ENCODE peak calls at places on chromosomes 4 and X, in ten cellular contexts. L is osteoblast, B is Peyer's patch, H is GM23248, V is mesendoderm, Y is left ventricle myocardium inferior, R is ovary, I is neuronal stem cell, E is body of pancreas, T is AG04450. S is an unnamed sample.

GRCh38 chrX:46247456-46247855 is 297.8 kb downstream of the ZNF674 start:
- DNase-seq in B (no peak), E (no peak), V (no peak), T (no peak), R (no peak), Y (no peak), L (no peak), H (no peak), I (no peak), S (no peak)

GRCh38 chr4:22237155-22237751 is 278.6 kb downstream of the ADGRA3 start:
- DNase-seq in V (peak; percentile 78), I (no peak), L (no peak), T (no peak), E (peak; percentile 12), Y (no peak), H (peak; percentile 12), B (peak; percentile 80), R (no peak), S (peak; percentile 45)

GRCh38 chr4:5054532-5054931 is 3.3 kb downstream of the STK32B start:
- DNase-seq in Y (no peak), H (no peak), I (no peak), V (no peak), E (no peak), T (no peak), L (no peak), B (no peak), R (no peak), S (no peak)

GRCh38 chr4:108483077-108483476 is 137.3 kb upstream of the RPL34 start:
- DNase-seq in E (no peak), Y (no peak), V (no peak), T (no peak), H (no peak), B (no peak), L (no peak), R (no peak), I (no peak), S (no peak)

GRCh38 chr4:63123441-63123840 is 1285.8 kb downstream of the TECRL start:
- DNase-seq in R (no peak), H (no peak), T (no peak), Y (no peak), B (no peak), E (no peak), L (no peak), I (no peak), V (no peak), S (no peak)

GRCh38 chrX:74248889-74249288 is 55.1 kb upstream of the ZCCHC13 start:
- DNase-seq in T (no peak), V (peak; percentile 68), H (peak; percentile 24), I (no peak), Y (peak; percentile 20), E (no peak), R (no peak), L (peak; percentile 36), B (no peak), S (peak; percentile 54)

GRCh38 chrX:136488706-136489105 is 959 bp downstream of the BRS3 start:
- DNase-seq in B (no peak), I (no peak), Y (no peak), T (no peak), L (no peak), R (no peak), E (no peak), V (no peak), H (no peak), S (no peak)

GRCh38 chr4:7654550-7655266 is 220.0 kb upstream of the PSAPL1 start:
- DNase-seq in I (no peak), R (no peak), T (no peak), Y (no peak), B (no peak), H (no peak), V (peak; percentile 39), L (peak; percentile 29), E (no peak), S (no peak)

GRCh38 chr4:1238676-1239000 is 10.3 kb downstream of the CTBP1 start:
- DNase-seq in R (peak; percentile 6), T (no peak), V (no peak), E (peak; percentile 10), B (peak; percentile 36), H (no peak), Y (no peak), L (peak; percentile 77), I (no peak), S (peak; percentile 40)

GRCh38 chr4:43718369-43718768 is 730.2 kb downstream of the KCTD8 start:
- DNase-seq in B (no peak), E (no peak), V (no peak), R (no peak), T (no peak), Y (no peak), L (no peak), H (no peak), I (no peak), S (no peak)

GRCh38 chr4:173556398-173557131 is 26.5 kb upstream of the HAND2 start:
- DNase-seq in E (no peak), T (no peak), I (no peak), L (no peak), H (peak; percentile 5), B (no peak), Y (no peak), V (no peak), R (no peak), S (no peak)

GRCh38 chr4:7779194-7779768 is 160.4 kb downstream of the AFAP1 start:
- DNase-seq in E (no peak), Y (no peak), V (no peak), H (peak; percentile 75), L (peak; percentile 78), T (no peak), B (no peak), I (no peak), R (no peak), S (no peak)

DNA sequence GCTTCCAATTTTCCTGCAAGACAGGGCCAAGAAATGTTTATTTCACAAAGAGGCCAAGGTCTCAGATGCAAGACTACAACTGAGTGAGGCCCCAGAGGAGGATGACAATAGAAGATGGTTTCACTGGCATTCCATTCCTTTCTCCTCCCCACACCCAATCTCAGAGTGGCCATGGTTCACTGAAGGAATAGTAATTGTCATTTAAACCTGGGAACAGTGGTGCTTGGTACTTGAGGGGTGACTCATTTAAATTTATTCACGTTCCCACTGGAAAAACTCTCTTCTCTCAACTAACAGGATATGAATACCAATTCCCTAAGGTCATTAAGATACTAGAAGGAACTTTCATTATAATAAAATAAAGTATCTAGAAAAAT is 35.3 kb upstream of the CXCL8 start:
- DNase-seq in Y (no peak), B (no peak), L (no peak), R (no peak), T (no peak), E (no peak), H (peak; percentile 83), V (peak; percentile 40), I (no peak), S (no peak)
- H3K27ac ChIP-seq in Y (peak overlapping the region; percentile 76), B (peak overlapping the region; percentile 11), L (peak overlapping the region; percentile 94), R (peak overlapping the region; percentile 43), T (peak overlapping the region; percentile 87), E (no peak overlapping the region), H (peak overlapping the region; percentile 93), V (no peak overlapping the region), I (no peak overlapping the region), S (peak overlapping the region; percentile 92)

GRCh38 chrX:10135561-10136399 is 21.0 kb upstream of the CLCN4 start:
- DNase-seq in I (no peak), T (no peak), Y (no peak), E (no peak), B (no peak), R (no peak), H (no peak), L (peak; percentile 47), V (no peak), S (no peak)

GRCh38 chrX:10138726-10139125 is 18.0 kb upstream of the CLCN4 start:
- DNase-seq in H (no peak), I (no peak), L (no peak), R (no peak), V (no peak), B (no peak), E (no peak), T (no peak), Y (no peak), S (no peak)

GRCh38 chrX:10137516-10137915 is 19.3 kb upstream of the CLCN4 start:
- DNase-seq in Y (no peak), E (no peak), R (no peak), T (no peak), I (no peak), V (no peak), B (no peak), H (no peak), L (peak; percentile 50), S (no peak)

GRCh38 chrX:10133980-10134676 is 22.6 kb upstream of the CLCN4 start:
- DNase-seq in L (peak; percentile 57), B (no peak), R (no peak), Y (no peak), E (no peak), T (no peak), H (no peak), I (no peak), V (no peak), S (no peak)

GRCh38 chrX:10134921-10135320 is 21.9 kb upstream of the CLCN4 start:
- DNase-seq in T (no peak), V (no peak), L (no peak), R (no peak), Y (no peak), E (no peak), B (no peak), I (no peak), H (no peak), S (no peak)
- H3K27ac ChIP-seq in T (no peak overlapping the region), V (no peak overlapping the region), L (no peak overlapping the region), R (no peak overlapping the region), Y (no peak overlapping the region), E (no peak overlapping the region), B (no peak overlapping the region), I (no peak overlapping the region), H (no peak overlapping the region), S (no peak overlapping the region)

DNA sequence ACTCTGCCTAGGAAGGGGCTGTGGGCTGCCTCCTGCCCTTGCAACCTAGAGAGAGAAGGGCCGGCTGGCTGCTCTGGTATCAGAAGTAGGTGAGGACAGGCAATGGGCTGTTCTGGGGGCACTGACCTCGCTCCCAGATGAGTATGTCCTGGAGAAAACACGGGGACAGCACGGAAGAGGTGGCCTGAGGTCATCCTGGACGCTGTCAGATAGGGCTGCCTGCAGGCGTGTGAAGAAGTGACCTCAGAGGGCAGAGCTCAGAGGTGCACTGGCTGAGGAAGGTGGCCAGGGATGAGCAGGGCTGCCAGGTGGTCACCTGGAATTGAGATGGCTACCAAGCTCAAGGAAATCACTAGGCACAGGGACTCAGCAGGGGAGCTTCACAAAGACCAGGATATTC is 159.6 kb downstream of the TSPAN5 start:
- DNase-seq in E (no peak), L (no peak), R (no peak), H (no peak), T (no peak), V (no peak), B (no peak), I (no peak), Y (no peak), S (no peak)
- H3K27ac ChIP-seq in E (no peak overlapping the region), L (no peak overlapping the region), R (peak overlapping the region; percentile 22), H (no peak overlapping the region), T (no peak overlapping the region), V (no peak overlapping the region), B (no peak overlapping the region), I (no peak overlapping the region), Y (no peak overlapping the region), S (no peak overlapping the region)

GRCh38 chrX:104189862-104190261 is 23.6 kb downstream of the FAM199X start:
- DNase-seq in R (no peak), T (no peak), B (no peak), H (peak; percentile 9), Y (no peak), I (no peak), L (peak; percentile 31), V (no peak), E (no peak), S (no peak)
- H3K27ac ChIP-seq in R (no peak overlapping the region), T (no peak overlapping the region), B (no peak overlapping the region), H (no peak overlapping the region), Y (no peak overlapping the region), I (no peak overlapping the region), L (no peak overlapping the region), V (no peak overlapping the region), E (no peak overlapping the region), S (no peak overlapping the region)

GRCh38 chr4:117610706-117611308 is 423.5 kb upstream of the NDST3 start:
- DNase-seq in B (no peak), L (no peak), R (no peak), I (no peak), H (no peak), E (no peak), T (no peak), Y (no peak), V (peak; percentile 58), S (no peak)
- H3K27ac ChIP-seq in B (no peak overlapping the region), L (no peak overlapping the region), R (no peak overlapping the region), I (no peak overlapping the region), H (no peak overlapping the region), E (no peak overlapping the region), T (no peak overlapping the region), Y (no peak overlapping the region), V (no peak overlapping the region), S (no peak overlapping the region)

S was measured in right cardiac atrium.